ENCODE peak calls at places on chromosomes 11 and 22, in ten cellular contexts. One of them, this sample, is unnamed.

GRCh38 chr11:1875093-1875785 is 16.5 kb downstream of the PRR33 start:
- DNase-seq in RPMI7951: no peak
- DNase-seq in HEK293T: no peak
- DNase-seq in progenitor cell of endocrine pancreas: no peak
- DNase-seq in activated T-cell treated with anti-CD3 and anti-CD28 coated beads, Interleukin-2, amount 50 U/mL, for 1 hour: no peak
- DNase-seq in activated CD8-positive, alpha-beta memory T cell treated with anti-CD3 and anti-CD28 coated beads for 4 hours: no peak
- DNase-seq in CD4-positive, alpha-beta memory T cell: no peak
- DNase-seq in activated CD4-positive, alpha-beta T cell treated with anti-CD3 and anti-CD28 coated beads for 1 hour: no peak
- DNase-seq in DMS153: no peak
- DNase-seq in EL: no peak
- DNase-seq in this sample: no peak

GRCh38 chr11:41201156-41201555 is 258.3 kb downstream of the LRRC4C start:
- DNase-seq in CD4-positive, alpha-beta memory T cell: no peak
- DNase-seq in EL: peak
- DNase-seq in activated T-cell treated with anti-CD3 and anti-CD28 coated beads, Interleukin-2, amount 50 U/mL, for 1 hour: no peak
- DNase-seq in RPMI7951: peak
- DNase-seq in progenitor cell of endocrine pancreas: peak
- DNase-seq in HEK293T: peak
- DNase-seq in DMS153: peak
- DNase-seq in activated CD4-positive, alpha-beta T cell treated with anti-CD3 and anti-CD28 coated beads for 1 hour: no peak
- DNase-seq in activated CD8-positive, alpha-beta memory T cell treated with anti-CD3 and anti-CD28 coated beads for 4 hours: no peak
- DNase-seq in this sample: no peak

GRCh38 chr22:45261407-45262088 is 20.9 kb upstream of the KIAA0930 start:
- DNase-seq in activated T-cell treated with anti-CD3 and anti-CD28 coated beads, Interleukin-2, amount 50 U/mL, for 1 hour: no peak
- DNase-seq in HEK293T: no peak
- DNase-seq in RPMI7951: no peak
- DNase-seq in EL: no peak
- DNase-seq in progenitor cell of endocrine pancreas: no peak
- DNase-seq in activated CD4-positive, alpha-beta T cell treated with anti-CD3 and anti-CD28 coated beads for 1 hour: no peak
- DNase-seq in DMS153: peak
- DNase-seq in CD4-positive, alpha-beta memory T cell: no peak
- DNase-seq in activated CD8-positive, alpha-beta memory T cell treated with anti-CD3 and anti-CD28 coated beads for 4 hours: no peak
- DNase-seq in this sample: no peak

GRCh38 chr22:40757071-40757470 is 62.1 kb downstream of the SLC25A17 start:
- DNase-seq in progenitor cell of endocrine pancreas: no peak
- DNase-seq in EL: peak
- DNase-seq in DMS153: peak
- DNase-seq in activated CD4-positive, alpha-beta T cell treated with anti-CD3 and anti-CD28 coated beads for 1 hour: no peak
- DNase-seq in HEK293T: no peak
- DNase-seq in CD4-positive, alpha-beta memory T cell: no peak
- DNase-seq in activated T-cell treated with anti-CD3 and anti-CD28 coated beads, Interleukin-2, amount 50 U/mL, for 1 hour: no peak
- DNase-seq in activated CD8-positive, alpha-beta memory T cell treated with anti-CD3 and anti-CD28 coated beads for 4 hours: no peak
- DNase-seq in RPMI7951: no peak
- DNase-seq in this sample: no peak

GRCh38 chr11:86486261-86487030 is 111.8 kb downstream of the CCDC81 start:
- DNase-seq in HEK293T: no peak
- DNase-seq in activated CD8-positive, alpha-beta memory T cell treated with anti-CD3 and anti-CD28 coated beads for 4 hours: no peak
- DNase-seq in CD4-positive, alpha-beta memory T cell: peak
- DNase-seq in activated CD4-positive, alpha-beta T cell treated with anti-CD3 and anti-CD28 coated beads for 1 hour: no peak
- DNase-seq in RPMI7951: no peak
- DNase-seq in DMS153: peak
- DNase-seq in progenitor cell of endocrine pancreas: no peak
- DNase-seq in EL: no peak
- DNase-seq in activated T-cell treated with anti-CD3 and anti-CD28 coated beads, Interleukin-2, amount 50 U/mL, for 1 hour: no peak
- DNase-seq in this sample: no peak

GRCh38 chr11:95419915-95420314 is 188.9 kb upstream of the SESN3 start:
- DNase-seq in HEK293T: no peak
- DNase-seq in DMS153: no peak
- DNase-seq in CD4-positive, alpha-beta memory T cell: no peak
- DNase-seq in EL: peak
- DNase-seq in RPMI7951: peak
- DNase-seq in activated CD8-positive, alpha-beta memory T cell treated with anti-CD3 and anti-CD28 coated beads for 4 hours: no peak
- DNase-seq in activated CD4-positive, alpha-beta T cell treated with anti-CD3 and anti-CD28 coated beads for 1 hour: no peak
- DNase-seq in progenitor cell of endocrine pancreas: no peak
- DNase-seq in activated T-cell treated with anti-CD3 and anti-CD28 coated beads, Interleukin-2, amount 50 U/mL, for 1 hour: no peak
- DNase-seq in this sample: no peak

GRCh38 chr11:11243790-11244469 is 109.1 kb downstream of the CSNK2A3 start:
- DNase-seq in activated CD8-positive, alpha-beta memory T cell treated with anti-CD3 and anti-CD28 coated beads for 4 hours: no peak
- DNase-seq in progenitor cell of endocrine pancreas: no peak
- DNase-seq in activated CD4-positive, alpha-beta T cell treated with anti-CD3 and anti-CD28 coated beads for 1 hour: no peak
- DNase-seq in activated T-cell treated with anti-CD3 and anti-CD28 coated beads, Interleukin-2, amount 50 U/mL, for 1 hour: peak
- DNase-seq in EL: no peak
- DNase-seq in DMS153: peak
- DNase-seq in RPMI7951: no peak
- DNase-seq in CD4-positive, alpha-beta memory T cell: peak
- DNase-seq in HEK293T: peak
- DNase-seq in this sample: no peak

GRCh38 chr11:2929511-2929879 is 275 bp upstream of the PHLDA2 start:
- DNase-seq in CD4-positive, alpha-beta memory T cell: peak
- DNase-seq in RPMI7951: peak
- DNase-seq in progenitor cell of endocrine pancreas: no peak
- DNase-seq in activated T-cell treated with anti-CD3 and anti-CD28 coated beads, Interleukin-2, amount 50 U/mL, for 1 hour: peak
- DNase-seq in HEK293T: no peak
- DNase-seq in EL: peak
- DNase-seq in DMS153: no peak
- DNase-seq in activated CD8-positive, alpha-beta memory T cell treated with anti-CD3 and anti-CD28 coated beads for 4 hours: peak
- DNase-seq in activated CD4-positive, alpha-beta T cell treated with anti-CD3 and anti-CD28 coated beads for 1 hour: no peak
- DNase-seq in this sample: no peak

GRCh38 chr22:48065852-48066251 is 1303.4 kb downstream of the TBC1D22A start:
- DNase-seq in DMS153: no peak
- DNase-seq in activated T-cell treated with anti-CD3 and anti-CD28 coated beads, Interleukin-2, amount 50 U/mL, for 1 hour: no peak
- DNase-seq in activated CD8-positive, alpha-beta memory T cell treated with anti-CD3 and anti-CD28 coated beads for 4 hours: no peak
- DNase-seq in EL: no peak
- DNase-seq in progenitor cell of endocrine pancreas: no peak
- DNase-seq in HEK293T: no peak
- DNase-seq in CD4-positive, alpha-beta memory T cell: no peak
- DNase-seq in activated CD4-positive, alpha-beta T cell treated with anti-CD3 and anti-CD28 coated beads for 1 hour: no peak
- DNase-seq in RPMI7951: no peak
- DNase-seq in this sample: no peak

GRCh38 chr22:48751539-48752437 is 1075.9 kb downstream of the BRD1 start:
- DNase-seq in EL: no peak
- DNase-seq in activated CD8-positive, alpha-beta memory T cell treated with anti-CD3 and anti-CD28 coated beads for 4 hours: no peak
- DNase-seq in activated T-cell treated with anti-CD3 and anti-CD28 coated beads, Interleukin-2, amount 50 U/mL, for 1 hour: no peak
- DNase-seq in DMS153: no peak
- DNase-seq in HEK293T: no peak
- DNase-seq in RPMI7951: no peak
- DNase-seq in CD4-positive, alpha-beta memory T cell: no peak
- DNase-seq in progenitor cell of endocrine pancreas: no peak
- DNase-seq in activated CD4-positive, alpha-beta T cell treated with anti-CD3 and anti-CD28 coated beads for 1 hour: no peak
- DNase-seq in this sample: no peak

GRCh38 chr11:4493480-4493818 is 11.0 kb downstream of the OR52K1 start:
- DNase-seq in activated CD8-positive, alpha-beta memory T cell treated with anti-CD3 and anti-CD28 coated beads for 4 hours: no peak
- DNase-seq in activated T-cell treated with anti-CD3 and anti-CD28 coated beads, Interleukin-2, amount 50 U/mL, for 1 hour: no peak
- DNase-seq in HEK293T: no peak
- DNase-seq in RPMI7951: no peak
- DNase-seq in DMS153: no peak
- DNase-seq in EL: no peak
- DNase-seq in progenitor cell of endocrine pancreas: no peak
- DNase-seq in activated CD4-positive, alpha-beta T cell treated with anti-CD3 and anti-CD28 coated beads for 1 hour: no peak
- DNase-seq in CD4-positive, alpha-beta memory T cell: no peak
- DNase-seq in this sample: no peak

This sample was measured in GM12892.